ENCODE peak calls at places on chromosomes 4 and X, in seven cellular contexts. One of them, this sample, is unnamed.

GRCh38 chrX:22577181-22577580 is 304.5 kb downstream of the CBLL2 start:
- DNase-seq in heart left ventricle: no peak
- DNase-seq in gastrocnemius medialis: no peak
- DNase-seq in lower leg skin: no peak
- DNase-seq in testis: no peak
- DNase-seq in IMR-90: peak
- DNase-seq in body of pancreas: no peak
- DNase-seq in this sample: no peak

GRCh38 chr4:158781963-158782362 is 13.1 kb downstream of the FNIP2 start:
- DNase-seq in heart left ventricle: no peak
- DNase-seq in gastrocnemius medialis: no peak
- DNase-seq in lower leg skin: no peak
- DNase-seq in testis: no peak
- DNase-seq in IMR-90: no peak
- DNase-seq in body of pancreas: no peak
- DNase-seq in this sample: peak

GRCh38 chr4:68569466-68570121 is 6.5 kb downstream of the UGT2B17 start:
- DNase-seq in heart left ventricle: no peak
- DNase-seq in gastrocnemius medialis: no peak
- DNase-seq in lower leg skin: no peak
- DNase-seq in testis: no peak
- DNase-seq in IMR-90: no peak
- DNase-seq in body of pancreas: no peak
- DNase-seq in this sample: no peak

GRCh38 chr4:169628579-169628978 is 8.2 kb downstream of the CLCN3 start:
- DNase-seq in heart left ventricle: no peak
- DNase-seq in gastrocnemius medialis: no peak
- DNase-seq in lower leg skin: no peak
- DNase-seq in testis: no peak
- DNase-seq in IMR-90: no peak
- DNase-seq in body of pancreas: no peak
- DNase-seq in this sample: peak

GRCh38 chr4:150874386-150875226 is 140.5 kb downstream of the LRBA start:
- DNase-seq in heart left ventricle: peak
- DNase-seq in gastrocnemius medialis: peak
- DNase-seq in lower leg skin: no peak
- DNase-seq in testis: no peak
- DNase-seq in IMR-90: no peak
- DNase-seq in body of pancreas: no peak
- DNase-seq in this sample: no peak

GRCh38 chr4:184476660-184477059 is 2.3 kb upstream of the IRF2 start:
- DNase-seq in heart left ventricle: no peak
- DNase-seq in gastrocnemius medialis: no peak
- DNase-seq in lower leg skin: no peak
- DNase-seq in testis: no peak
- DNase-seq in IMR-90: no peak
- DNase-seq in body of pancreas: no peak
- DNase-seq in this sample: no peak

GRCh38 chr4:76280488-76281441 is 25.8 kb upstream of the STBD1 start:
- DNase-seq in heart left ventricle: no peak
- DNase-seq in gastrocnemius medialis: no peak
- DNase-seq in lower leg skin: no peak
- DNase-seq in testis: no peak
- DNase-seq in IMR-90: no peak
- DNase-seq in body of pancreas: no peak
- DNase-seq in this sample: no peak

GRCh38 chr4:121144021-121144420 is 20.1 kb downstream of the TNIP3 start:
- DNase-seq in heart left ventricle: no peak
- DNase-seq in gastrocnemius medialis: no peak
- DNase-seq in lower leg skin: no peak
- DNase-seq in testis: no peak
- DNase-seq in IMR-90: no peak
- DNase-seq in body of pancreas: no peak
- DNase-seq in this sample: no peak

GRCh38 chr4:57119054-57119651 is 9.0 kb upstream of the IGFBP7 start:
- DNase-seq in heart left ventricle: peak
- DNase-seq in gastrocnemius medialis: peak
- DNase-seq in lower leg skin: peak
- DNase-seq in testis: peak
- DNase-seq in IMR-90: peak
- DNase-seq in body of pancreas: no peak
- DNase-seq in this sample: no peak

GRCh38 chrX:66635360-66635759 is 3.5 kb downstream of the EDA2R start:
- DNase-seq in heart left ventricle: no peak
- DNase-seq in gastrocnemius medialis: no peak
- DNase-seq in lower leg skin: no peak
- DNase-seq in testis: no peak
- DNase-seq in IMR-90: peak
- DNase-seq in body of pancreas: no peak
- DNase-seq in this sample: no peak

GRCh38 chrX:31889028-31889427 is 817.2 kb upstream of the FTHL17 start:
- DNase-seq in heart left ventricle: no peak
- DNase-seq in gastrocnemius medialis: no peak
- DNase-seq in lower leg skin: no peak
- DNase-seq in testis: no peak
- DNase-seq in IMR-90: no peak
- DNase-seq in body of pancreas: no peak
- DNase-seq in this sample: no peak

GRCh38 chr4:80989921-80990544 is 40.5 kb upstream of the BMP3 start:
- DNase-seq in heart left ventricle: no peak
- DNase-seq in gastrocnemius medialis: no peak
- DNase-seq in lower leg skin: no peak
- DNase-seq in testis: peak
- DNase-seq in IMR-90: peak
- DNase-seq in body of pancreas: no peak
- DNase-seq in this sample: peak

GRCh38 chr4:38759077-38759789 is 23.6 kb downstream of the TLR10 start:
- DNase-seq in heart left ventricle: peak
- DNase-seq in gastrocnemius medialis: peak
- DNase-seq in lower leg skin: peak
- DNase-seq in testis: peak
- DNase-seq in IMR-90: peak
- DNase-seq in body of pancreas: peak
- DNase-seq in this sample: peak

GRCh38 chrX:11557120-11557519 is 108.6 kb downstream of the ARHGAP6 start:
- DNase-seq in heart left ventricle: no peak
- DNase-seq in gastrocnemius medialis: no peak
- DNase-seq in lower leg skin: no peak
- DNase-seq in testis: no peak
- DNase-seq in IMR-90: peak
- DNase-seq in body of pancreas: no peak
- DNase-seq in this sample: no peak

GRCh38 chrX:11212741-11213140 is 80.5 kb upstream of the AMELX start:
- DNase-seq in heart left ventricle: no peak
- DNase-seq in gastrocnemius medialis: no peak
- DNase-seq in lower leg skin: no peak
- DNase-seq in testis: peak
- DNase-seq in IMR-90: no peak
- DNase-seq in body of pancreas: no peak
- DNase-seq in this sample: no peak

GRCh38 chr4:88283661-88284377 is 542 bp downstream of the PPM1K start:
- DNase-seq in heart left ventricle: peak
- DNase-seq in gastrocnemius medialis: peak
- DNase-seq in lower leg skin: peak
- DNase-seq in testis: peak
- DNase-seq in IMR-90: peak
- DNase-seq in body of pancreas: peak
- DNase-seq in this sample: peak
- TF ChIP-seq POLR2A in heart left ventricle: peak
- TF ChIP-seq POLR2A in gastrocnemius medialis: no peak
- TF ChIP-seq POLR2A in lower leg skin: no peak
- TF ChIP-seq POLR2A in testis: no peak
- TF ChIP-seq POLR2A in IMR-90: no peak
- TF ChIP-seq POLR2A in body of pancreas: peak
- TF ChIP-seq POLR2A in this sample: no peak

GRCh38 chr4:143609492-143609891 is 91.0 kb downstream of the FREM3 start:
- DNase-seq in heart left ventricle: no peak
- DNase-seq in gastrocnemius medialis: no peak
- DNase-seq in lower leg skin: no peak
- DNase-seq in testis: no peak
- DNase-seq in IMR-90: no peak
- DNase-seq in body of pancreas: no peak
- DNase-seq in this sample: no peak
- TF ChIP-seq POLR2A in heart left ventricle: no peak
- TF ChIP-seq POLR2A in gastrocnemius medialis: no peak
- TF ChIP-seq POLR2A in lower leg skin: no peak
- TF ChIP-seq POLR2A in testis: no peak
- TF ChIP-seq POLR2A in IMR-90: no peak
- TF ChIP-seq POLR2A in body of pancreas: no peak
- TF ChIP-seq POLR2A in this sample: no peak

GRCh38 chr4:129821963-129822362 is 726.0 kb downstream of the C4orf33 start:
- DNase-seq in heart left ventricle: peak
- DNase-seq in gastrocnemius medialis: peak
- DNase-seq in lower leg skin: no peak
- DNase-seq in testis: no peak
- DNase-seq in IMR-90: no peak
- DNase-seq in body of pancreas: no peak
- DNase-seq in this sample: no peak

GRCh38 chr4:129821073-129821472 is 725.1 kb downstream of the C4orf33 start:
- DNase-seq in heart left ventricle: no peak
- DNase-seq in gastrocnemius medialis: no peak
- DNase-seq in lower leg skin: no peak
- DNase-seq in testis: no peak
- DNase-seq in IMR-90: no peak
- DNase-seq in body of pancreas: no peak
- DNase-seq in this sample: no peak

GRCh38 chr4:129822708-129823504 is 727.0 kb downstream of the C4orf33 start:
- DNase-seq in heart left ventricle: peak
- DNase-seq in gastrocnemius medialis: peak
- DNase-seq in lower leg skin: no peak
- DNase-seq in testis: peak
- DNase-seq in IMR-90: no peak
- DNase-seq in body of pancreas: peak
- DNase-seq in this sample: no peak
- TF ChIP-seq POLR2A in heart left ventricle: no peak
- TF ChIP-seq POLR2A in gastrocnemius medialis: no peak
- TF ChIP-seq POLR2A in lower leg skin: no peak
- TF ChIP-seq POLR2A in testis: no peak
- TF ChIP-seq POLR2A in IMR-90: no peak
- TF ChIP-seq POLR2A in body of pancreas: no peak
- TF ChIP-seq POLR2A in this sample: no peak

GRCh38 chrX:40097492-40098263 is at the start of gene BCOR:
- DNase-seq in heart left ventricle: peak
- DNase-seq in gastrocnemius medialis: peak
- DNase-seq in lower leg skin: peak
- DNase-seq in testis: peak
- DNase-seq in IMR-90: peak
- DNase-seq in body of pancreas: peak
- DNase-seq in this sample: peak
- TF ChIP-seq POLR2A in heart left ventricle: peak
- TF ChIP-seq POLR2A in gastrocnemius medialis: peak
- TF ChIP-seq POLR2A in lower leg skin: peak
- TF ChIP-seq POLR2A in testis: no peak
- TF ChIP-seq POLR2A in IMR-90: peak
- TF ChIP-seq POLR2A in body of pancreas: peak
- TF ChIP-seq POLR2A in this sample: peak

DNA sequence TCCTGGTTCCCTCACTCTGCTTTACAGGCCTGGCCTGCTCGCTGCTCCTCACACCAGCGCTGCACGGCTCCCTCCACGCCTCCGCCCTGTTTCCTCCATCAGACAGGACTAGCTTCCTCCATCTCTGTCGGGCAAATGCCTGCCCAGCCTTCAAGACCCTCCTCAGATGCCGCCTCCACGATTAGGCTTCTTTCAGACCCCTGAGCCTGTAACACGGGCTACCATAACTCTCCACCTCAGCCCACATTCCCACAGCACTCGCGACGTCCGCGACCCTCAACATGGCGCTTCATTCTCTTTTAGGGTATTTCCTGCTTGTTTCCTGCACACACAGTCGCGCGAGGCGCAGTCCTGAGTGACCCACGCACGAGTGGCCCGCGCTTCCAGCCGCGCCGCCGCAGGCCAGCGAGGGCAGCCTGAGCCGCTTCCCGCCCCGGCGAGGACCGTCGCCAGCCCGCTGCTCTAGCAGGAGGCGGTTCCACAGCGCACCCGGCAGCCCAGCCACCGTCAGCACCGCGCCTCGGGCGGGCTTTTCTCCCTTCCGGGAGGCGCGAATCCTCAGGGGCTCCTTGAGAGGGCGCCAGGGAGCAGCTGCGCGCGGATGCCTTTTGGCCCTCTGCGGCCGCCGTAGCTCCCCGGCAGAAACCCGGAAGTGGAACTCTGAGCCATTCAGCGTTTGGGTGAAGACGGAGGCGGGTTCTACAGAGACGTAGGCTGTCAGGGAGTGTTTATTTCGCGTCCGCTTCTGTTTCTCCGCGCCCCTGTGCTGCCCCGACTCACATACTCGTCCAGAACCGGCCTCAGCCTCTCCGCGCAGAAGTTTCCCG is at the start of gene FRG1:
- DNase-seq in heart left ventricle: peak
- DNase-seq in gastrocnemius medialis: peak
- DNase-seq in lower leg skin: peak
- DNase-seq in testis: peak
- DNase-seq in IMR-90: peak
- DNase-seq in body of pancreas: peak
- DNase-seq in this sample: no peak
- TF ChIP-seq POLR2A in heart left ventricle: peak
- TF ChIP-seq POLR2A in gastrocnemius medialis: peak
- TF ChIP-seq POLR2A in lower leg skin: no peak
- TF ChIP-seq POLR2A in testis: no peak
- TF ChIP-seq POLR2A in IMR-90: peak
- TF ChIP-seq POLR2A in body of pancreas: peak
- TF ChIP-seq POLR2A in this sample: peak

GRCh38 chr4:8228319-8229250 is 29.5 kb downstream of the SH3TC1 start:
- DNase-seq in heart left ventricle: peak
- DNase-seq in gastrocnemius medialis: peak
- DNase-seq in lower leg skin: peak
- DNase-seq in testis: peak
- DNase-seq in IMR-90: peak
- DNase-seq in body of pancreas: peak
- DNase-seq in this sample: peak
- TF ChIP-seq POLR2A in heart left ventricle: no peak
- TF ChIP-seq POLR2A in gastrocnemius medialis: no peak
- TF ChIP-seq POLR2A in lower leg skin: no peak
- TF ChIP-seq POLR2A in testis: no peak
- TF ChIP-seq POLR2A in IMR-90: no peak
- TF ChIP-seq POLR2A in body of pancreas: no peak
- TF ChIP-seq POLR2A in this sample: no peak

This sample was measured in erythroblast.